ENCODE peak calls at places on chromosomes 5 and 9, in five cellular contexts. S is T-helper 17 cell, A is NCI-H748 treated with DMSO at 0.1 percent for 48 hours, E is NCI-H345, Z is WTC11. T is an unnamed sample.

GRCh38 chr5:99607124-99607523 is 678.3 kb upstream of the CHD1 start:
- DNase-seq in S (no peak), A (no peak), E (no peak), Z (no peak), T (no peak)

GRCh38 chr9:91978739-91979414 is 28.8 kb upstream of the ROR2 start:
- DNase-seq in S (no peak), A (peak; percentile 12), E (no peak), Z (peak; percentile 53), T (no peak)

GRCh38 chr9:79574716-79575242 is 3.0 kb downstream of the TLE4 start:
- DNase-seq in S (no peak), A (no peak), E (no peak), Z (no peak), T (no peak)

GRCh38 chr9:13493697-13494096 is 214.2 kb upstream of the MPDZ start:
- DNase-seq in S (no peak), A (no peak), E (no peak), Z (no peak), T (no peak)

GRCh38 chr5:42377496-42377895 is 45.7 kb upstream of the GHR start:
- DNase-seq in S (no peak), A (no peak), E (no peak), Z (no peak), T (no peak)

GRCh38 chr9:16369427-16369826 is 501.0 kb downstream of the BNC2 start:
- DNase-seq in S (no peak), A (peak; percentile 36), E (no peak), Z (no peak), T (no peak)

GRCh38 chr5:68884893-68885292 is 208.9 kb upstream of the SLC30A5 start:
- DNase-seq in S (no peak), A (no peak), E (peak; percentile 2), Z (no peak), T (no peak)

GRCh38 chr5:145750194-145750593 is 84.9 kb downstream of the PRELID2 start:
- DNase-seq in S (no peak), A (no peak), E (no peak), Z (no peak), T (no peak)

GRCh38 chr9:133844876-133845658 is 106.9 kb upstream of the SARDH start:
- DNase-seq in S (no peak), A (no peak), E (no peak), Z (no peak), T (no peak)

GRCh38 chr5:50440651-50441478 is at the start of gene EMB:
- DNase-seq in S (peak; percentile 66), A (peak; percentile 60), E (peak; percentile 80), Z (peak; percentile 84), T (peak; percentile 68)

GRCh38 chr5:16487448-16487847 is 21.8 kb upstream of the ZNF622 start:
- DNase-seq in S (no peak), A (no peak), E (no peak), Z (no peak), T (no peak)

GRCh38 chr9:110327735-110328134 is 9.9 kb downstream of the TXNDC8 start:
- DNase-seq in S (no peak), A (no peak), E (no peak), Z (no peak), T (no peak)

GRCh38 chr5:142512041-142512679 is 173.7 kb downstream of the FGF1 start:
- DNase-seq in S (no peak), A (no peak), E (no peak), Z (no peak), T (no peak)

GRCh38 chr9:75041041-75041440 is 12.9 kb upstream of the CARNMT1 start:
- DNase-seq in S (no peak), A (no peak), E (no peak), Z (no peak), T (no peak)

GRCh38 chr5:131466171-131466766 is 168.8 kb downstream of the RAPGEF6 start:
- DNase-seq in S (no peak), A (no peak), E (no peak), Z (no peak), T (no peak)

GRCh38 chr9:75039006-75039405 is 10.9 kb upstream of the CARNMT1 start:
- DNase-seq in S (no peak), A (no peak), E (no peak), Z (no peak), T (no peak)

GRCh38 chr5:95760291-95761191 is 29.4 kb downstream of the RHOBTB3 start:
- DNase-seq in S (no peak), A (no peak), E (no peak), Z (no peak), T (no peak)

GRCh38 chr5:128062172-128062746 is 21.3 kb upstream of the SLC12A2 start:
- DNase-seq in S (no peak), A (no peak), E (no peak), Z (no peak), T (no peak)

GRCh38 chr5:172920995-172921394 is 38.2 kb upstream of the RPL26L1 start:
- DNase-seq in S (no peak), A (no peak), E (no peak), Z (no peak), T (no peak)

GRCh38 chr5:181207214-181207959 is 2.4 kb upstream of the TRIM7 start:
- DNase-seq in S (peak; percentile 49), A (no peak), E (no peak), Z (peak; percentile 88), T (peak; percentile 52)

GRCh38 chr5:135071311-135071710 is 37.3 kb upstream of the PITX1 start:
- DNase-seq in S (no peak), A (no peak), E (no peak), Z (no peak), T (no peak)

GRCh38 chr5:180040287-180041214 is 31.0 kb downstream of the RNF130 start:
- DNase-seq in S (no peak), A (no peak), E (no peak), Z (no peak), T (no peak)

GRCh38 chr9:111994831-111995458 is 98.3 kb downstream of the UGCG start:
- DNase-seq in S (no peak), A (no peak), E (no peak), Z (no peak), T (no peak)

GRCh38 chr5:114412509-114413171 is 50.8 kb downstream of the KCNN2 start:
- DNase-seq in S (no peak), A (no peak), E (no peak), Z (no peak), T (no peak)

GRCh38 chr5:81222285-81222684 is 10.8 kb upstream of the CKMT2 start:
- DNase-seq in S (no peak), A (no peak), E (no peak), Z (no peak), T (no peak)

GRCh38 chr5:39891376-39891775 is 466.6 kb upstream of the DAB2 start:
- DNase-seq in S (no peak), A (no peak), E (no peak), Z (no peak), T (no peak)

GRCh38 chr5:15013654-15014463 is 142.3 kb upstream of the ANKH start:
- DNase-seq in S (no peak), A (peak; percentile 95), E (peak; percentile 79), Z (no peak), T (no peak)

GRCh38 chr9:12718482-12719026 is 25.4 kb downstream of the TYRP1 start:
- DNase-seq in S (no peak), A (no peak), E (no peak), Z (peak; percentile 51), T (no peak)

GRCh38 chr9:81108391-81108790 is 581.0 kb downstream of the TLE1 start:
- DNase-seq in S (no peak), A (no peak), E (no peak), Z (no peak), T (no peak)

GRCh38 chr9:121656941-121657340 is 5.5 kb downstream of the DAB2IP start:
- DNase-seq in S (no peak), A (no peak), E (no peak), Z (no peak), T (no peak)

GRCh38 chr5:133696782-133697507 is 84.6 kb upstream of the FSTL4 start:
- DNase-seq in S (no peak), A (no peak), E (no peak), Z (no peak), T (no peak)

GRCh38 chr5:160539431-160539830 is 117.8 kb downstream of the PTTG1 start:
- DNase-seq in S (no peak), A (no peak), E (no peak), Z (no peak), T (no peak)

GRCh38 chr9:93219692-93220091 is 35.8 kb downstream of the WNK2 start:
- DNase-seq in S (no peak), A (no peak), E (no peak), Z (no peak), T (no peak)

GRCh38 chr5:69083412-69083811 is 10.4 kb upstream of the SLC30A5 start:
- DNase-seq in S (no peak), A (peak; percentile 13), E (no peak), Z (peak; percentile 35), T (no peak)

GRCh38 chr5:72231989-72232703 is 87.9 kb downstream of the MRPS27 start:
- DNase-seq in S (no peak), A (no peak), E (no peak), Z (no peak), T (peak; percentile 5)

GRCh38 chr5:6827815-6828214 is 114.6 kb downstream of the TENT4A start:
- DNase-seq in S (peak; percentile 14), A (peak; percentile 90), E (no peak), Z (no peak), T (peak; percentile 7)

GRCh38 chr9:88722753-88723152 is 187.8 kb downstream of the NXNL2 start:
- DNase-seq in S (no peak), A (no peak), E (no peak), Z (no peak), T (no peak)

T was measured in T-helper 22 cell.